ENCODE peak calls at places on chromosomes 13 and 19, in six cellular contexts. L, A, O, C, W and I are unnamed samples.

GRCh38 chr19:45637890-45638667 is 1.1 kb downstream of the EML2 start:
- DNase-seq in O (peak), C (no peak), W (no peak), L (no peak), A (no peak), I (peak)

GRCh38 chr19:19406878-19407639 is 1.6 kb downstream of the GATAD2A start:
- DNase-seq in O (peak), L (no peak), C (no peak), A (peak), W (no peak), I (peak)

GRCh38 chr13:112725346-112726017 is 35.6 kb downstream of the ATP11A start:
- DNase-seq in L (no peak), C (no peak), A (no peak), W (no peak), O (no peak), I (no peak)

GRCh38 chr13:98405107-98405571 is 171.8 kb downstream of the STK24 start:
- DNase-seq in C (peak), W (no peak), A (peak), L (no peak), O (no peak), I (no peak)

GRCh38 chr13:32840840-32841713 is 175.1 kb upstream of the KL start:
- DNase-seq in A (no peak), L (no peak), O (no peak), C (no peak), W (no peak), I (no peak)

GRCh38 chr19:45824041-45824471 is 8.9 kb upstream of the RSPH6A start:
- DNase-seq in L (no peak), A (no peak), C (no peak), W (no peak), O (peak), I (no peak)

GRCh38 chr13:113623491-113624234 is 34.3 kb downstream of the ATP4B start:
- DNase-seq in L (no peak), W (no peak), O (no peak), C (no peak), A (no peak), I (no peak)

GRCh38 chr13:31150315-31150985 is 11.3 kb downstream of the HSPH1 start:
- DNase-seq in A (no peak), C (no peak), L (no peak), O (no peak), W (no peak), I (no peak)

GRCh38 chr13:64293923-64294322 is 2878.3 kb upstream of the PCDH20 start:
- DNase-seq in C (no peak), O (no peak), W (no peak), L (no peak), A (no peak), I (no peak)

GRCh38 chr19:29967623-29968022 is 25.6 kb downstream of the URI1 start:
- DNase-seq in O (no peak), A (no peak), W (no peak), C (no peak), L (no peak), I (no peak)

GRCh38 chr19:29971002-29971401 is 29.0 kb downstream of the URI1 start:
- DNase-seq in A (no peak), O (no peak), C (no peak), L (no peak), W (no peak), I (no peak)

GRCh38 chr19:29971648-29972047 is 29.6 kb downstream of the URI1 start:
- DNase-seq in O (no peak), L (no peak), C (no peak), W (no peak), A (no peak), I (no peak)

GRCh38 chr19:29966594-29967249 is 24.7 kb downstream of the URI1 start:
- DNase-seq in C (no peak), L (no peak), A (no peak), W (no peak), O (no peak), I (no peak)

GRCh38 chr19:29969891-29970290 is 27.9 kb downstream of the URI1 start:
- DNase-seq in W (no peak), C (no peak), L (no peak), O (no peak), A (no peak), I (no peak)
- TF ChIP-seq CTCF in W (no peak), C (no peak), L (no peak), O (no peak), A (no peak), I (no peak)

GRCh38 chr13:70964124-70964523 is 855.9 kb upstream of the KLHL1 start:
- DNase-seq in O (no peak), W (no peak), A (peak), L (no peak), C (no peak), I (peak)

GRCh38 chr13:70959376-70959775 is 851.1 kb upstream of the KLHL1 start:
- DNase-seq in O (no peak), L (no peak), A (no peak), W (no peak), C (no peak), I (no peak)

GRCh38 chr13:70960841-70961443 is 852.7 kb upstream of the KLHL1 start:
- DNase-seq in L (no peak), C (no peak), W (no peak), A (peak), O (no peak), I (no peak)
- TF ChIP-seq CTCF in L (peak), C (peak), W (peak), A (peak), O (peak), I (no peak)

GRCh38 chr19:2743099-2743498 is 3.3 kb upstream of the SLC39A3 start:
- DNase-seq in O (no peak), W (no peak), A (no peak), L (no peak), C (no peak), I (no peak)

GRCh38 chr19:2744113-2744512 is 4.3 kb upstream of the SLC39A3 start:
- DNase-seq in L (no peak), C (no peak), O (no peak), W (no peak), A (no peak), I (no peak)

GRCh38 chr19:2740314-2740656 is 468 bp upstream of the SLC39A3 start:
- DNase-seq in W (no peak), C (no peak), O (no peak), L (no peak), A (no peak), I (no peak)

GRCh38 chr19:2736550-2737190 is 3.1 kb downstream of the SLC39A3 start:
- DNase-seq in O (no peak), A (no peak), W (no peak), L (no peak), C (no peak), I (no peak)

GRCh38 chr19:2739602-2740313 is at the start of gene SLC39A3:
- DNase-seq in C (peak), L (peak), A (peak), W (peak), O (peak), I (peak)
- TF ChIP-seq CTCF in C (no peak), L (peak), A (no peak), W (no peak), O (no peak), I (no peak)

GRCh38 chr13:44739120-44739519 is 163.0 kb upstream of the TSC22D1 start:
- DNase-seq in A (no peak), C (no peak), O (no peak), W (no peak), L (no peak), I (no peak)
- TF ChIP-seq CTCF in A (peak), C (no peak), O (no peak), W (no peak), L (no peak), I (no peak)

GRCh38 chr13:91722267-91722884 is 324.0 kb downstream of the GPC5 start:
- DNase-seq in O (no peak), A (peak), L (no peak), C (no peak), W (no peak), I (no peak)
- TF ChIP-seq CTCF in O (peak), A (peak), L (peak), C (peak), W (peak), I (no peak)